ENCODE peak calls at places on chromosomes 16 and 17, in ten cellular contexts. F is adrenal gland, J is AG10803, D is mucosa of descending colon, Q is astrocyte of the spinal cord, R is H1, O is thoracic aorta, T is GM10248, G is DND-41, B is left ventricle myocardium inferior. M is an unnamed sample.

GRCh38 chr16:30437511-30438046 is 7.7 kb upstream of the DCTPP1 start:
- DNase-seq in D (no peak), B (no peak), O (no peak), J (no peak), T (no peak), F (no peak), G (no peak), Q (no peak), R (no peak), M (no peak)

GRCh38 chr16:67641779-67642708 is 2.9 kb upstream of the CARMIL2 start:
- DNase-seq in D (no peak), R (no peak), O (no peak), F (peak), G (no peak), Q (peak), J (peak), T (no peak), B (peak), M (no peak)

GRCh38 chr17:40552806-40553693 is 12.2 kb downstream of the CCR7 start:
- DNase-seq in T (no peak), R (no peak), O (no peak), G (peak), J (no peak), Q (no peak), B (no peak), F (peak), D (no peak), M (no peak)

GRCh38 chr17:40317345-40317873 is 8.4 kb downstream of the RARA start:
- DNase-seq in B (peak), O (no peak), J (peak), Q (peak), D (peak), R (peak), F (peak), G (peak), T (peak), M (peak)

GRCh38 chr16:31333686-31334649 is 21.0 kb upstream of the ITGAX start:
- DNase-seq in T (peak), G (peak), F (no peak), Q (no peak), D (no peak), B (no peak), R (no peak), J (peak), O (no peak), M (no peak)

GRCh38 chr17:39763046-39763800 is 25.5 kb downstream of the GRB7 start:
- DNase-seq in T (no peak), D (no peak), O (no peak), F (no peak), Q (peak), J (peak), R (no peak), G (no peak), B (no peak), M (no peak)

GRCh38 chr17:82848022-82848592 is 8.3 kb upstream of the ZNF750 start:
- DNase-seq in G (peak), D (peak), B (no peak), F (no peak), R (no peak), Q (peak), O (no peak), J (peak), T (no peak), M (no peak)

GRCh38 chr16:1832831-1833454 is 5.9 kb downstream of the FAHD1 start:
- DNase-seq in B (no peak), G (no peak), J (no peak), R (no peak), F (no peak), O (no peak), Q (no peak), T (no peak), D (no peak), M (no peak)

GRCh38 chr16:12489362-12489761 is 314.3 kb downstream of the CPPED1 start:
- DNase-seq in R (no peak), D (no peak), Q (no peak), T (no peak), G (no peak), J (no peak), O (no peak), F (no peak), B (no peak), M (no peak)

GRCh38 chr16:68022278-68022727 is 729 bp downstream of the DDX28 start:
- DNase-seq in J (no peak), R (no peak), G (no peak), D (no peak), Q (no peak), F (no peak), O (no peak), B (no peak), T (no peak), M (peak)

GRCh38 chr16:59067207-59067606 is 333.1 kb upstream of the GOT2 start:
- DNase-seq in O (no peak), G (no peak), D (no peak), T (no peak), B (no peak), Q (no peak), R (no peak), F (peak), J (no peak), M (peak)

GRCh38 chr17:58525239-58525638 is 10.8 kb upstream of the MTMR4 start:
- DNase-seq in B (peak), Q (peak), D (no peak), J (peak), G (no peak), T (no peak), R (no peak), F (peak), O (peak), M (no peak)

GRCh38 chr16:10964891-10965326 is 20.5 kb downstream of the CLEC16A start:
- DNase-seq in Q (no peak), O (no peak), D (no peak), J (no peak), T (peak), B (no peak), F (no peak), R (no peak), G (no peak), M (no peak)

GRCh38 chr17:79850571-79851460 is 11.6 kb upstream of the CBX4 start:
- DNase-seq in B (no peak), R (no peak), G (no peak), O (no peak), Q (peak), D (no peak), F (no peak), J (peak), T (no peak), M (no peak)

GRCh38 chr17:45114117-45114932 is 18.0 kb downstream of the PLCD3 start:
- DNase-seq in D (no peak), B (no peak), G (no peak), R (no peak), F (no peak), Q (no peak), T (no peak), O (no peak), J (no peak), M (no peak)

GRCh38 chr17:28810437-28810836 is 32.2 kb downstream of the FAM222B start:
- DNase-seq in O (no peak), F (no peak), G (no peak), B (no peak), J (no peak), R (no peak), D (no peak), Q (no peak), T (peak), M (no peak)

GRCh38 chr16:69463876-69464275 is 39.5 kb downstream of the CYB5B start:
- DNase-seq in J (no peak), F (no peak), B (no peak), R (no peak), T (no peak), O (no peak), G (no peak), Q (no peak), D (no peak), M (no peak)

GRCh38 chr17:50272711-50273653 is 1.3 kb upstream of the TMEM92 start:
- DNase-seq in R (peak), T (peak), G (peak), D (peak), J (peak), F (no peak), B (peak), Q (peak), O (no peak), M (peak)
- TF ChIP-seq CTCF in R (peak), T (peak), G (peak), D (peak), J (peak), F (peak), B (peak), Q (peak), O (peak), M (peak)

DNA sequence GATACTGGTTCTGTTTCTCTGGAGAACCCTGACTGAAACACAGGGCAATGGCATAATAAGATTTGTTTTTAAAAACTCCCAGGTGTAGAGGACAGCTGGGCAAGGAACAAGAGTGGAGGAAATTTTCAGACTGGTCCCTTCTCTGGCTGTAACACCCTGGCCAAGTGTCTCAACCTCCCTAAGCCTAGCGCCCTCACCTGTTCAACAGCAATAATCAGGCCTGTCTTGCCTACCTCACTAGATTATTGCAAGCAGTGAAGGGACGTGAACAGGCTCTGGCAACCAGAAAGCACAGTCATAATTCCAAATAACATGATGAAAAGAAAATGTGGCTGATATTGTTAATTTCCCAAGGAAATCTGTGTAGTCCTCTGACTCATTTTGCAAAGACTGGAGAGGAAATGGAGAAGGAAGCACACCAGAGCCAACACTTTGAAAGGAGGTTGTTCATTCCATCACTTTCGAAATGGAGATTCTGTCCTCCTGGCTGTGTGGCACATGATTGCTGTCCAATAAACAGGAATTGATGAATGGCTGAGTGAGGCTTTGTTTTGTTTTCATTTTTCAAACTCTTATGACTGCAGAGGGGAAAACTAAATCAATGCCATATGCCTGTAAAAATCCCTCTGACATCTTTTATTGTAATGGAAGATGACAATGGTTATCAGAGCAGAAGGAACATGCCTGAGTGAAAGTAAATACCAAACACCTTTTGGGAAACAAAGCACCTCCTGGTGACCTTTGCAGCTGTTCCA is 87.4 kb upstream of the HLF start:
- DNase-seq in Q (no peak), T (no peak), G (no peak), B (no peak), D (no peak), O (no peak), J (peak), R (no peak), F (no peak), M (no peak)
- TF ChIP-seq CTCF in Q (no peak), T (no peak), G (no peak), B (no peak), D (no peak), O (no peak), J (peak), R (peak), F (no peak), M (no peak)

DNA sequence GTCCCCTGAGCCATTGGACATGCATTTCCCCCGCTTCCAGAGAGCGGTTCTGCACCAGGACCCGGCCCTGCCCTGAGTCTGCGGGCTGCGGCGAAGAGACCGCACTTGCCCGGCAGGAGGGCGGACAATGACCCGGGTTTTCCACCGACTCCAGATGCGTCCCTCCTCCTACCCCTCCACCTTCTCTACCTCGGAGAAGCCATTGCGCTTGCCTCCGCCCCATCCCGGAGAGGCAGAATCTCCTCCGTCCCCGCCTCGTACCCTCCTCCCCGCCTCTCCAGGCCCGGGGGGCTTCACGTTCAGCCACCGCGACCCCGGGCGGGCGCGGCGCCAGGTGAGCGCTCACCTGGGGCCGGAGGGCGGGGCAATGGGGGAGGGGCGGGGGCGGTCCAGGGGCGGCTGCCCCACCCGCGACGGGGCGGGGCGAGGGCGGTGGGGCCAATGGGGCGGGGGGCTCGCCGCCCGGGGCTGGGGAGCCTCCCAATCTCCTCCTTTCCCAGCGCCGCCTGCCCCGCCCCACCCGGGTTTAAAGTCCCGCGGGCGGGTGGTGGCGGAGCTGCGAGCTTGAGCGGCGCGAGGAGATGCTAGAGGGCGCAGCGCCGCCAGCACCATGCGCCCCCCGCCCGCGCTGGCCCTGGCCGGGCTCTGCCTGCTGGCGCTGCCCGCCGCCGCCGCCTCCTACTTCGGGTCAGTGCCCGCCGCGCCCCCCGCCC is at the start of gene WNT9B:
- DNase-seq in B (no peak), O (no peak), G (no peak), J (no peak), R (peak), F (no peak), D (peak), T (no peak), Q (no peak), M (peak)
- TF ChIP-seq CTCF in B (no peak), O (no peak), G (no peak), J (no peak), R (peak), F (no peak), D (no peak), T (no peak), Q (no peak), M (no peak)

GRCh38 chr16:3470723-3471122 is 24.6 kb downstream of the C16orf90 start:
- DNase-seq in Q (no peak), D (no peak), O (no peak), B (no peak), G (no peak), R (no peak), J (no peak), T (no peak), F (no peak), M (no peak)

GRCh38 chr16:3469736-3470135 is 25.6 kb downstream of the C16orf90 start:
- DNase-seq in F (no peak), G (no peak), B (no peak), O (no peak), R (no peak), D (no peak), T (no peak), Q (no peak), J (no peak), M (no peak)

GRCh38 chr16:3472878-3473595 is 22.3 kb downstream of the C16orf90 start:
- DNase-seq in D (no peak), F (no peak), O (no peak), R (no peak), T (no peak), Q (peak), B (no peak), G (no peak), J (peak), M (no peak)

GRCh38 chr16:3474136-3474779 is 21.0 kb downstream of the C16orf90 start:
- DNase-seq in J (no peak), F (no peak), B (no peak), G (no peak), Q (no peak), R (no peak), D (no peak), T (no peak), O (no peak), M (no peak)

GRCh38 chr16:3471518-3472176 is 23.6 kb downstream of the C16orf90 start:
- DNase-seq in R (no peak), F (no peak), D (no peak), T (no peak), O (no peak), B (no peak), Q (no peak), J (no peak), G (no peak), M (no peak)
- TF ChIP-seq CTCF in R (no peak), F (no peak), D (no peak), T (no peak), O (no peak), B (no peak), Q (no peak), J (no peak), G (no peak), M (no peak)

GRCh38 chr16:73012341-73012740 is 35.6 kb downstream of the ZFHX3 start:
- DNase-seq in F (peak), G (no peak), O (no peak), D (no peak), Q (no peak), B (no peak), J (no peak), R (no peak), T (no peak), M (no peak)

GRCh38 chr16:73010150-73010676 is 37.7 kb downstream of the ZFHX3 start:
- DNase-seq in D (no peak), R (no peak), B (no peak), Q (no peak), T (no peak), O (no peak), F (peak), J (no peak), G (no peak), M (no peak)

GRCh38 chr16:73014768-73015167 is 33.2 kb downstream of the ZFHX3 start:
- DNase-seq in B (no peak), Q (no peak), J (no peak), F (no peak), R (no peak), D (no peak), T (no peak), O (no peak), G (no peak), M (no peak)

GRCh38 chr16:73013974-73014373 is 34.0 kb downstream of the ZFHX3 start:
- DNase-seq in B (no peak), O (no peak), Q (no peak), J (no peak), R (no peak), G (no peak), F (no peak), T (no peak), D (no peak), M (no peak)

GRCh38 chr16:73011926-73012325 is 36.0 kb downstream of the ZFHX3 start:
- DNase-seq in Q (no peak), T (no peak), D (no peak), G (no peak), R (no peak), J (no peak), O (no peak), F (peak), B (no peak), M (no peak)
- TF ChIP-seq CTCF in Q (peak), T (no peak), D (no peak), G (no peak), R (no peak), J (no peak), O (no peak), F (no peak), B (no peak), M (no peak)

DNA sequence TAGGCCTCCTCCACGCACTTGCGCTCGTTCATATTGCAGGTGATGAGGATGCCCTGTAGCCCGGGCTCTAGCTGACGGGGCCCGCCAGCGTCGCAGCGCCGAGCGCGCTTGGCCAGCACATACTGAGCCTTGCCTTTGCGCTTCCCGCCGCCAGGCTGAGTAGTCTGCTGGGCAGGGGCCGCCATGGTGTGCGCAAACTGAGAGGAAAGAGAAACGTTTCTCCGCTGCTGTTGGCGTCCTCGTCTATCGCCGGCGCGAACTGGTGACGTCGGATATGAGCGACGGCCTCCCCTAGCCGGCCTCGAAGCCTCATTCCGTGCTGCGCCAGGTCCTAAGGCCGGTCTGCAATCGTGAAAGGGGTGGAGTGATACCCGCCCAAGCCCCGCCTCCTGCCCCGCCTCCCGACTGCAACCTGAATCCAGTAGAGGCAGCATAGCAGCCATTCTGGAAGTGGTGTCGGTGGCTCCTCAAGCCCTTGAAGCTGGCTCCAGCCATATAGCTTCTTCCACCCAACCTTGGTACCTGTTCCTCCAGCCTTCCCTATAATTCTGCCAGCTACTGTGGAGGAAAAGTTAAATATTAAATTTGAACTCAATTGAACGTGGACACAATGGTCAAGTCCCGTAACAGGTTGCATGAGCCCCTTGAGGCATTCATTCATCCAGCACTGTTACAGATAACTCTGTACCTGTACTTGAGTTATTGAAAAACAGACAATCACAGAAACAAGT is at the start of gene THUMPD1:
- DNase-seq in G (peak), F (peak), R (peak), Q (peak), O (peak), T (peak), J (peak), B (peak), D (peak), M (peak)
- TF ChIP-seq CTCF in G (peak), F (no peak), R (no peak), Q (peak), O (peak), T (no peak), J (peak), B (no peak), D (peak), M (no peak)

GRCh38 chr17:9959377-9959981 is 54.4 kb upstream of the RCVRN start:
- DNase-seq in Q (peak), T (peak), F (peak), J (peak), G (peak), O (no peak), D (no peak), R (peak), B (no peak), M (peak)
- TF ChIP-seq CTCF in Q (peak), T (peak), F (peak), J (peak), G (peak), O (no peak), D (no peak), R (peak), B (peak), M (peak)

GRCh38 chr16:24745791-24746190 is 16.3 kb downstream of the TNRC6A start:
- DNase-seq in J (no peak), T (no peak), G (no peak), O (no peak), F (no peak), D (no peak), B (no peak), Q (no peak), R (no peak), M (no peak)
- TF ChIP-seq CTCF in J (no peak), T (no peak), G (no peak), O (no peak), F (no peak), D (no peak), B (no peak), Q (no peak), R (no peak), M (no peak)